ENCODE peak calls at places on chromosome 22, in four cellular contexts. N is hepatocyte, I is keratinocyte, Z is neural progenitor cell. E is an unnamed sample.

GRCh38 chr22:30856699-30857098 is 111.9 kb downstream of the MORC2 start:
- DNase-seq in Z (no peak), I (no peak), N (no peak), E (no peak)

GRCh38 chr22:20839837-20840645 is 18.6 kb downstream of the PI4KA start:
- DNase-seq in Z (no peak), N (no peak), I (no peak), E (no peak)

GRCh38 chr22:47289316-47289985 is 527.0 kb downstream of the TBC1D22A start:
- DNase-seq in N (no peak), Z (no peak), I (no peak), E (no peak)

GRCh38 chr22:29727248-29727551 is 7.4 kb downstream of the CABP7 start:
- DNase-seq in Z (peak; percentile 84), N (peak; percentile 56), I (no peak), E (no peak)

GRCh38 chr22:49946612-49947295 is 13.8 kb upstream of the PIM3 start:
- DNase-seq in Z (peak; percentile 54), I (no peak), N (no peak), E (no peak)

GRCh38 chr22:32619614-32620426 is 145.2 kb downstream of the FBXO7 start:
- DNase-seq in Z (no peak), I (peak; percentile 11), N (no peak), E (peak; percentile 76)

GRCh38 chr22:17074648-17075002 is 10.2 kb upstream of the IL17RA start:
- DNase-seq in N (no peak), I (no peak), Z (no peak), E (no peak)

GRCh38 chr22:24421428-24421931 is 5.9 kb upstream of the ADORA2A start:
- DNase-seq in N (peak; percentile 36), Z (peak; percentile 60), I (no peak), E (no peak)

GRCh38 chr22:48459859-48460823 is 1367.5 kb downstream of the BRD1 start:
- DNase-seq in I (no peak), Z (no peak), N (no peak), E (no peak)

GRCh38 chr22:31271026-31271425 is 21.3 kb downstream of the PIK3IP1 start:
- DNase-seq in N (no peak), Z (no peak), I (no peak), E (no peak)

GRCh38 chr22:44120314-44120704 is 60.4 kb upstream of the PARVG start:
- DNase-seq in I (no peak), N (no peak), Z (no peak), E (no peak)

GRCh38 chr22:44116331-44116730 is 64.4 kb upstream of the PARVG start:
- DNase-seq in N (no peak), I (no peak), Z (no peak), E (no peak)

GRCh38 chr22:44118645-44119315 is 61.9 kb upstream of the PARVG start:
- DNase-seq in N (no peak), I (no peak), Z (no peak), E (no peak)

GRCh38 chr22:44116755-44117684 is 63.7 kb upstream of the PARVG start:
- DNase-seq in Z (no peak), N (no peak), I (no peak), E (no peak)

GRCh38 chr22:44119669-44120313 is 60.9 kb upstream of the PARVG start:
- DNase-seq in I (no peak), Z (no peak), N (no peak), E (no peak)
- TF ChIP-seq EZH2 in I (no peak), Z (no peak), N (no peak), E (no peak)

DNA sequence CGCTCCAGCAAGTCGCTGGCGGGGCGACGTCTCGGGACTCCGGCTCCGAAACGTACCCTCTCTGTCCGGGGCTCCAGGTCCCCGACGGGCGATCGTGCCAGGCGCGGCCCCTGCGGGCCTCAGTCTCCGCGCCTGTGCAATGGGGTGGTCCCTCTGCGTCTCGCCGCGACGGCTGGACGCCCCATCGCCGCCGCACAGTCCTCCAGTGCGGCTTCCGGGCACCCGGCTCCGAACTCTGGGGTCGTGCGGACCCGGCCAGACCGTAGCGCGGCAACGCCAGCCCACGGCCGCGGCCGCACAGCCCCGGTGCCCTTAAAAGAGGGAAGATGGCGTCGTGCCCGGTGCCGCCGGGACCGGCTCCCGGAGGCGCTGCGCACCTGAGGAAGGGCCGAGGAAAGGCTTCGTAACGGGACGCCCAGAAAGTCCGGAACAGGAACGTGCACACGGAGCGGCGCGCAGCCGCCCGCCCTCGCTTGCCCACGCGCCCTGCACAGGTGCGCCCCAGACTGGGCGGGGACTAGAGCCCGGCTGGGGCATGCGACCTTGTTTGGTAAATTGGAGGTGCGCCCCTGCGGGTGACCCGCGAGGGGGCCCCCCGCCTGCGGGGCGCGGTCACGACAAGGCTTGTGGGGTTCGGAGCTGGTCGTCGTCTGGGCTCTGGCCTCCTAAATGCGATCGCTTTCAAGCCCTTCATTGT is 525 bp downstream of the BIK start:
- DNase-seq in Z (peak; percentile 58), I (no peak), N (peak; percentile 69), E (no peak)
- TF ChIP-seq EZH2 in Z (peak; percentile 84), I (no peak), N (peak; percentile 68), E (no peak)

GRCh38 chr22:37681556-37682049 is 4.5 kb upstream of the NOL12 start:
- DNase-seq in Z (peak; percentile 89), N (peak; percentile 89), I (no peak), E (peak; percentile 82)

GRCh38 chr22:37678372-37678771 is 2.9 kb downstream of the LGALS1 start:
- DNase-seq in I (no peak), Z (no peak), N (no peak), E (no peak)

GRCh38 chr22:37680191-37680851 is 4.9 kb downstream of the LGALS1 start:
- DNase-seq in I (no peak), N (no peak), Z (no peak), E (no peak)

GRCh38 chr22:37681001-37681424 is 5.1 kb upstream of the NOL12 start:
- DNase-seq in N (no peak), Z (no peak), I (no peak), E (no peak)

DNA sequence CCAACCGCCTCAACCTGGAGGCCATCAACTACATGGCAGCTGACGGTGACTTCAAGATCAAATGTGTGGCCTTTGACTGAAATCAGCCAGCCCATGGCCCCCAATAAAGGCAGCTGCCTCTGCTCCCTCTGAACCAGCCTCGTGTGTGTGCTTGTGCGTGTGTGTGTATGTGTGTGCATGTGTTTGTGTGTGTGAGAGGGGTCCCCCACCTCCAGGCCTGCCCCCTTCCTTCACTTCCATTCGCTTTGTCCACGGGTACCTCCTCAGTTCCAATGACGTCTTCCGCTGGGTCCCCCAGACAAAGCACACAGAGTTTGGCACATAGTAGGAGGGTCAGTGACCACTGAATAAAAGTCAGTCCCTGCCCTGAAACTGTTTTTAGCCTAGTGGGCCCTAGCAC is 4.2 kb downstream of the LGALS1 start:
- DNase-seq in N (no peak), I (no peak), Z (no peak), E (no peak)
- TF ChIP-seq EZH2 in N (no peak), I (no peak), Z (no peak), E (no peak)

DNA sequence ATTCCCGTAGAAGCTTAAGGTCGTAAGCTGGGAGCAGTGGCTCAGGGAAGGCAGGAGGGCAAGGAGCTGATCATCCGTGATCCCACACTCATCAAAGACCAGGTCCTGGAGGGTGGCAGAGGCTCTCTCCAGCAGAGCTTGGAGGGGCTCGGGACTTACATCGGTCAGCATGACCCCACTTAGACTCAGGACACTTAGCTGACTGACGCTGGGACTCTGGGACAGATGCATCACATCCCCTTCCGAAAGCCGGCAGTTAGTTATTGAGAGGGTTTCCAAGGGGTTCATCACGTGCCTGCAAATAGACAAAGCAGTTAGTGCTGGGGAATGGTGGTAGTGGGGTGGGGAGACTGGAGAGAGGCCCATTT is 10.7 kb downstream of the PRAME start:
- DNase-seq in I (no peak), N (no peak), Z (no peak), E (no peak)
- TF ChIP-seq EZH2 in I (no peak), N (no peak), Z (no peak), E (no peak)

E was measured in PC-9.